ENCODE peak calls at places on chromosomes 6 and 20, in nine cellular contexts. One of them, this sample, is unnamed.

GRCh38 chr6:43927525-43928210 is 157.7 kb downstream of the VEGFA start:
- DNase-seq in thoracic aorta: no peak
- DNase-seq in IMR-90: no peak
- DNase-seq in hepatocyte: no peak
- DNase-seq in ovary: no peak
- DNase-seq in cardiac muscle cell: no peak
- DNase-seq in psoas muscle: no peak
- DNase-seq in ascending aorta: no peak
- DNase-seq in pancreas: no peak
- DNase-seq in this sample: no peak

GRCh38 chr6:86706449-86706848 is 230.9 kb upstream of the HTR1E start:
- DNase-seq in ascending aorta: no peak
- DNase-seq in ovary: no peak
- DNase-seq in hepatocyte: no peak
- DNase-seq in thoracic aorta: no peak
- DNase-seq in psoas muscle: no peak
- DNase-seq in pancreas: no peak
- DNase-seq in IMR-90: no peak
- DNase-seq in cardiac muscle cell: no peak
- DNase-seq in this sample: no peak

GRCh38 chr6:42454428-42454791 is 2.7 kb upstream of the TRERF1 start:
- DNase-seq in ovary: no peak
- DNase-seq in psoas muscle: peak; percentile 65
- DNase-seq in IMR-90: no peak
- DNase-seq in hepatocyte: peak; percentile 32
- DNase-seq in pancreas: no peak
- DNase-seq in ascending aorta: no peak
- DNase-seq in thoracic aorta: no peak
- DNase-seq in cardiac muscle cell: peak; percentile 51
- DNase-seq in this sample: no peak

GRCh38 chr20:61253264-61253639 is 1.2 kb downstream of the CDH4 start:
- DNase-seq in pancreas: no peak
- DNase-seq in psoas muscle: no peak
- DNase-seq in ovary: no peak
- DNase-seq in ascending aorta: no peak
- DNase-seq in thoracic aorta: no peak
- DNase-seq in hepatocyte: peak; percentile 46
- DNase-seq in IMR-90: peak; percentile 45
- DNase-seq in cardiac muscle cell: peak; percentile 67
- DNase-seq in this sample: no peak

GRCh38 chr20:48181536-48181935 is 396.3 kb upstream of the SULF2 start:
- DNase-seq in cardiac muscle cell: no peak
- DNase-seq in thoracic aorta: no peak
- DNase-seq in ascending aorta: no peak
- DNase-seq in psoas muscle: no peak
- DNase-seq in hepatocyte: no peak
- DNase-seq in IMR-90: no peak
- DNase-seq in pancreas: no peak
- DNase-seq in ovary: no peak
- DNase-seq in this sample: no peak

GRCh38 chr20:62922451-62922921 is 3.8 kb downstream of the DIDO1 start:
- DNase-seq in pancreas: peak; percentile 22
- DNase-seq in IMR-90: no peak
- DNase-seq in ovary: no peak
- DNase-seq in ascending aorta: no peak
- DNase-seq in psoas muscle: no peak
- DNase-seq in cardiac muscle cell: no peak
- DNase-seq in hepatocyte: no peak
- DNase-seq in thoracic aorta: no peak
- DNase-seq in this sample: peak; percentile 53

GRCh38 chr20:31560900-31561598 is 44.0 kb upstream of the ID1 start:
- DNase-seq in IMR-90: peak; percentile 98
- DNase-seq in pancreas: no peak
- DNase-seq in hepatocyte: peak; percentile 66
- DNase-seq in ascending aorta: peak; percentile 55
- DNase-seq in ovary: no peak
- DNase-seq in cardiac muscle cell: no peak
- DNase-seq in psoas muscle: peak; percentile 68
- DNase-seq in thoracic aorta: peak; percentile 61
- DNase-seq in this sample: no peak

GRCh38 chr6:143451531-143451930 is 926 bp downstream of the PEX3 start:
- DNase-seq in IMR-90: no peak
- DNase-seq in ascending aorta: no peak
- DNase-seq in ovary: no peak
- DNase-seq in thoracic aorta: no peak
- DNase-seq in hepatocyte: no peak
- DNase-seq in pancreas: no peak
- DNase-seq in psoas muscle: no peak
- DNase-seq in cardiac muscle cell: no peak
- DNase-seq in this sample: no peak

GRCh38 chr6:136723780-136724179 is 68.5 kb downstream of the MAP3K5 start:
- DNase-seq in cardiac muscle cell: no peak
- DNase-seq in IMR-90: no peak
- DNase-seq in thoracic aorta: no peak
- DNase-seq in ascending aorta: no peak
- DNase-seq in psoas muscle: no peak
- DNase-seq in pancreas: no peak
- DNase-seq in ovary: no peak
- DNase-seq in hepatocyte: no peak
- DNase-seq in this sample: peak; percentile 49

GRCh38 chr6:129565331-129565730 is 144.6 kb downstream of the ARHGAP18 start:
- DNase-seq in psoas muscle: no peak
- DNase-seq in cardiac muscle cell: no peak
- DNase-seq in IMR-90: no peak
- DNase-seq in ovary: no peak
- DNase-seq in pancreas: no peak
- DNase-seq in hepatocyte: no peak
- DNase-seq in thoracic aorta: no peak
- DNase-seq in ascending aorta: no peak
- DNase-seq in this sample: no peak

GRCh38 chr20:2536562-2536986 is at the start of gene TMC2:
- DNase-seq in ascending aorta: no peak
- DNase-seq in ovary: no peak
- DNase-seq in cardiac muscle cell: no peak
- DNase-seq in IMR-90: no peak
- DNase-seq in hepatocyte: no peak
- DNase-seq in pancreas: no peak
- DNase-seq in psoas muscle: no peak
- DNase-seq in thoracic aorta: no peak
- DNase-seq in this sample: no peak

GRCh38 chr20:44247676-44248419 is 740 bp downstream of the GDAP1L1 start:
- DNase-seq in ovary: peak; percentile 46
- DNase-seq in cardiac muscle cell: peak; percentile 88
- DNase-seq in hepatocyte: peak; percentile 78
- DNase-seq in psoas muscle: no peak
- DNase-seq in IMR-90: peak; percentile 15
- DNase-seq in pancreas: no peak
- DNase-seq in thoracic aorta: no peak
- DNase-seq in ascending aorta: no peak
- DNase-seq in this sample: no peak

GRCh38 chr6:5361371-5361770 is 100.1 kb downstream of the FARS2 start:
- DNase-seq in hepatocyte: no peak
- DNase-seq in pancreas: no peak
- DNase-seq in cardiac muscle cell: no peak
- DNase-seq in ovary: no peak
- DNase-seq in IMR-90: peak; percentile 41
- DNase-seq in ascending aorta: no peak
- DNase-seq in thoracic aorta: no peak
- DNase-seq in psoas muscle: no peak
- DNase-seq in this sample: no peak

GRCh38 chr6:132456700-132457143 is 55.4 kb upstream of the MOXD1 start:
- DNase-seq in pancreas: peak; percentile 13
- DNase-seq in ascending aorta: no peak
- DNase-seq in thoracic aorta: no peak
- DNase-seq in psoas muscle: no peak
- DNase-seq in hepatocyte: peak; percentile 7
- DNase-seq in cardiac muscle cell: peak; percentile 84
- DNase-seq in ovary: no peak
- DNase-seq in IMR-90: no peak
- DNase-seq in this sample: no peak

GRCh38 chr20:36847710-36848040 is 28.3 kb upstream of the TLDC2 start:
- DNase-seq in cardiac muscle cell: no peak
- DNase-seq in ovary: no peak
- DNase-seq in psoas muscle: no peak
- DNase-seq in hepatocyte: no peak
- DNase-seq in ascending aorta: no peak
- DNase-seq in thoracic aorta: no peak
- DNase-seq in pancreas: no peak
- DNase-seq in IMR-90: peak; percentile 41
- DNase-seq in this sample: no peak

GRCh38 chr20:50558483-50558925 is 48.3 kb downstream of the PTPN1 start:
- DNase-seq in ovary: no peak
- DNase-seq in hepatocyte: no peak
- DNase-seq in IMR-90: peak; percentile 87
- DNase-seq in cardiac muscle cell: no peak
- DNase-seq in psoas muscle: no peak
- DNase-seq in pancreas: no peak
- DNase-seq in ascending aorta: no peak
- DNase-seq in thoracic aorta: no peak
- DNase-seq in this sample: no peak

GRCh38 chr6:63066053-63066704 is 145.1 kb upstream of the FKBP1C start:
- DNase-seq in pancreas: no peak
- DNase-seq in IMR-90: no peak
- DNase-seq in psoas muscle: no peak
- DNase-seq in cardiac muscle cell: peak; percentile 5
- DNase-seq in ascending aorta: no peak
- DNase-seq in thoracic aorta: no peak
- DNase-seq in hepatocyte: peak; percentile 39
- DNase-seq in ovary: no peak
- DNase-seq in this sample: no peak

GRCh38 chr6:158707120-158707519 is 57.3 kb downstream of the SYTL3 start:
- DNase-seq in ascending aorta: no peak
- DNase-seq in psoas muscle: no peak
- DNase-seq in ovary: no peak
- DNase-seq in cardiac muscle cell: peak; percentile 89
- DNase-seq in pancreas: no peak
- DNase-seq in IMR-90: peak; percentile 56
- DNase-seq in thoracic aorta: no peak
- DNase-seq in hepatocyte: peak; percentile 83
- DNase-seq in this sample: no peak
- H3K27ac ChIP-seq in ascending aorta: peak overlapping the region; percentile 68
- H3K27ac ChIP-seq in psoas muscle: no peak overlapping the region
- H3K27ac ChIP-seq in ovary: no peak overlapping the region
- H3K27ac ChIP-seq in cardiac muscle cell: peak overlapping the region; percentile 98
- H3K27ac ChIP-seq in pancreas: no peak overlapping the region
- H3K27ac ChIP-seq in IMR-90: peak overlapping the region; percentile 12
- H3K27ac ChIP-seq in thoracic aorta: peak overlapping the region; percentile 82
- H3K27ac ChIP-seq in hepatocyte: peak overlapping the region; percentile 94
- H3K27ac ChIP-seq in this sample: no peak overlapping the region

GRCh38 chr6:163548624-163549023 is 134.1 kb downstream of the QKI start:
- DNase-seq in IMR-90: no peak
- DNase-seq in thoracic aorta: no peak
- DNase-seq in ovary: no peak
- DNase-seq in pancreas: no peak
- DNase-seq in cardiac muscle cell: no peak
- DNase-seq in psoas muscle: no peak
- DNase-seq in hepatocyte: no peak
- DNase-seq in ascending aorta: no peak
- DNase-seq in this sample: no peak

GRCh38 chr6:163554663-163555062 is 140.1 kb downstream of the QKI start:
- DNase-seq in psoas muscle: peak; percentile 66
- DNase-seq in IMR-90: peak; percentile 34
- DNase-seq in pancreas: peak; percentile 30
- DNase-seq in ovary: no peak
- DNase-seq in hepatocyte: peak; percentile 32
- DNase-seq in thoracic aorta: no peak
- DNase-seq in cardiac muscle cell: peak; percentile 51
- DNase-seq in ascending aorta: no peak
- DNase-seq in this sample: peak; percentile 44

DNA sequence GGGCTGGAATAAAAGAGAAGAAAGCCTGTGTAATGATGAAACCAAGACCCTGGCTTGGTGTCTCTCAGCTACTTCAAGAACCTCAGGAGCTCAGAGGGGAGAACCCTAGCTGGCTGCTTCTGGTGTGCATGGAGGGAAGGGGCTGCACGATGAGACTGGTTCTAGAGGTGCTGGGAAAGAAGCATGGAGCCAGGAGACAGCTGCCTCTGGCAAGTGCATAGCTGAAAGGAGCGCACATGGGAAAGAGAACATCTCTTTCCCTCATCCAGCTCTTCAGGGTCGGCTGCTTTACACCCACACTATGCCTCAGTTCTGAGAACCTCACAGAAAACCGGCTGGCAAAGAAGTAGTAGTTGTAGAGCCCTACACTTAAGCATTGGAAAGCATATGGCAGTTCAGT is 139.5 kb downstream of the QKI start:
- DNase-seq in thoracic aorta: no peak
- DNase-seq in ovary: no peak
- DNase-seq in hepatocyte: no peak
- DNase-seq in pancreas: no peak
- DNase-seq in psoas muscle: no peak
- DNase-seq in ascending aorta: no peak
- DNase-seq in IMR-90: no peak
- DNase-seq in cardiac muscle cell: no peak
- DNase-seq in this sample: no peak
- H3K27ac ChIP-seq in thoracic aorta: no peak overlapping the region
- H3K27ac ChIP-seq in ovary: no peak overlapping the region
- H3K27ac ChIP-seq in hepatocyte: no peak overlapping the region
- H3K27ac ChIP-seq in pancreas: no peak overlapping the region
- H3K27ac ChIP-seq in psoas muscle: peak overlapping the region; percentile 39
- H3K27ac ChIP-seq in ascending aorta: no peak overlapping the region
- H3K27ac ChIP-seq in IMR-90: no peak overlapping the region
- H3K27ac ChIP-seq in cardiac muscle cell: peak overlapping the region; percentile 66
- H3K27ac ChIP-seq in this sample: no peak overlapping the region

DNA sequence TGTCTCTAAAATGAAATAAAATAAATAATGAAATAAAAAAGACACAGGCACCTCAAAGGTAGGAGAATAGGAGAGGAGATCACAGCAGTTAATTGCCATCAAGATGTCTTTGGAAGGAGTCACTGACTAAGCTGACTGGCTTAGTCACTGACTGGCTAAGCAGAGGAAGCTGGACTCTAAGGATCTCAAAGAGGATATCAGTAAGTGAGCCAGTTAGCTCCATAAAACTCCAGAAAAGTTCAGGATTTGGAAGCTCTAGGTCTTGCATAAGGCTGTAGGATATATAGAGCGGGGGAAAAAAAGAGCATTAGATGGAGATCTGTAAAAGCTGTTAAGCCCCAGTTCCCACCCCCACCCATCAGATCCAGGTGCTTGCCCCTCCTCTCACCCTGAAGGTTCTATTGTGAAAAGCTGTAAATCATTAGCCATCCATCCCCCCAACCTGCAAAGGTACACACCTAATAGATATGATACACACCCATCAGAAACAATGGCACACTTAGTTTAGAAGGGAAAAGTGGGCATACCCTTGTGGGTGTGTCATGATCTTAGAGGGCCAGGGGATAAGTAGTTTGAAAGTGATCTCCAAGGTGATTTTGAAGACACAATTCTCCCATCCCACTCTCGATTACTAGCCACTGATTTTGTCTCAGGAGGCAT is 32.2 kb downstream of the CARMIL1 start:
- DNase-seq in IMR-90: peak; percentile 62
- DNase-seq in ascending aorta: no peak
- DNase-seq in ovary: no peak
- DNase-seq in pancreas: no peak
- DNase-seq in hepatocyte: peak; percentile 61
- DNase-seq in thoracic aorta: no peak
- DNase-seq in cardiac muscle cell: no peak
- DNase-seq in psoas muscle: no peak
- DNase-seq in this sample: no peak
- H3K27ac ChIP-seq in IMR-90: peak overlapping the region; percentile 64
- H3K27ac ChIP-seq in ascending aorta: peak overlapping the region; percentile 77
- H3K27ac ChIP-seq in ovary: no peak overlapping the region
- H3K27ac ChIP-seq in pancreas: no peak overlapping the region
- H3K27ac ChIP-seq in hepatocyte: peak overlapping the region; percentile 66
- H3K27ac ChIP-seq in thoracic aorta: peak overlapping the region; percentile 45
- H3K27ac ChIP-seq in cardiac muscle cell: no peak overlapping the region
- H3K27ac ChIP-seq in psoas muscle: no peak overlapping the region
- H3K27ac ChIP-seq in this sample: no peak overlapping the region

GRCh38 chr20:49496043-49496442 is 13.6 kb upstream of the KCNB1 start:
- DNase-seq in psoas muscle: no peak
- DNase-seq in ovary: no peak
- DNase-seq in ascending aorta: no peak
- DNase-seq in thoracic aorta: no peak
- DNase-seq in IMR-90: no peak
- DNase-seq in pancreas: no peak
- DNase-seq in cardiac muscle cell: no peak
- DNase-seq in hepatocyte: no peak
- DNase-seq in this sample: no peak
- H3K27ac ChIP-seq in psoas muscle: no peak overlapping the region
- H3K27ac ChIP-seq in ovary: no peak overlapping the region
- H3K27ac ChIP-seq in ascending aorta: no peak overlapping the region
- H3K27ac ChIP-seq in thoracic aorta: no peak overlapping the region
- H3K27ac ChIP-seq in IMR-90: no peak overlapping the region
- H3K27ac ChIP-seq in pancreas: no peak overlapping the region
- H3K27ac ChIP-seq in cardiac muscle cell: no peak overlapping the region
- H3K27ac ChIP-seq in hepatocyte: peak overlapping the region; percentile 70
- H3K27ac ChIP-seq in this sample: no peak overlapping the region